ENCODE peak calls at places on chromosome 10, in eight cellular contexts. K is OCI-LY7; D is T-helper 1 cell; U is endothelial cell; Y is activated B cell treated with CpG ODN at 0.5 μM for 24 hours; B is central memory CD4-positive, alpha-beta T cell; T is stimulated activated CD4-positive, alpha-beta T cell treated with anti-CD3 and anti-CD28 coated beads, Interleukin-15, amount 100 ng/mL, for 48 hours; S is hepatocyte. N is an unnamed sample.

GRCh38 chr10:22230331-22230833 is 12.6 kb upstream of the EBLN1 start:
- DNase-seq in U (peak), B (peak), D (no peak), K (peak), Y (no peak), T (no peak), S (peak), N (no peak)

GRCh38 chr10:43820663-43821062 is 172.0 kb upstream of the ZNF32 start:
- DNase-seq in T (no peak), U (no peak), S (no peak), Y (no peak), B (no peak), K (no peak), D (no peak), N (no peak)

GRCh38 chr10:118041316-118041715 is 5.4 kb downstream of the RAB11FIP2 start:
- DNase-seq in B (no peak), K (no peak), U (no peak), T (no peak), S (no peak), Y (no peak), D (no peak), N (no peak)

GRCh38 chr10:121990015-121990677 is 1.2 kb downstream of the TACC2 start:
- DNase-seq in B (no peak), K (no peak), U (no peak), D (no peak), Y (no peak), T (no peak), S (no peak), N (no peak)

GRCh38 chr10:7186387-7187032 is 224.3 kb downstream of the SFMBT2 start:
- DNase-seq in D (no peak), T (no peak), S (no peak), U (no peak), Y (no peak), K (no peak), B (no peak), N (no peak)

GRCh38 chr10:33735463-33735862 is 401.0 kb upstream of the NRP1 start:
- DNase-seq in B (no peak), T (no peak), D (no peak), S (no peak), Y (no peak), U (no peak), K (no peak), N (no peak)

GRCh38 chr10:86178401-86179142 is 188.0 kb downstream of the GRID1 start:
- DNase-seq in S (peak), B (no peak), K (peak), U (peak), D (no peak), Y (no peak), T (no peak), N (no peak)

GRCh38 chr10:69898524-69898923 is 96.8 kb downstream of the COL13A1 start:
- DNase-seq in U (no peak), Y (no peak), D (no peak), K (no peak), T (no peak), B (no peak), S (peak), N (no peak)

GRCh38 chr10:86700851-86701617 is 32.7 kb downstream of the LDB3 start:
- DNase-seq in K (no peak), D (no peak), T (no peak), U (no peak), B (no peak), S (no peak), Y (no peak), N (no peak)

GRCh38 chr10:29257106-29257783 is 31.6 kb upstream of the LYZL1 start:
- DNase-seq in T (no peak), D (no peak), K (no peak), B (no peak), Y (no peak), U (no peak), S (peak), N (no peak)

GRCh38 chr10:94320285-94320914 is 42.3 kb downstream of the NOC3L start:
- DNase-seq in K (peak), S (peak), D (peak), T (peak), U (peak), Y (peak), B (peak), N (peak)

GRCh38 chr10:111999915-112000302 is 183.7 kb downstream of the GPAM start:
- DNase-seq in K (no peak), T (no peak), B (no peak), D (no peak), Y (no peak), U (peak), S (no peak), N (no peak)

GRCh38 chr10:50635286-50635685 is 11.5 kb upstream of the SGMS1 start:
- DNase-seq in B (no peak), U (no peak), D (no peak), Y (no peak), T (no peak), S (no peak), K (no peak), N (no peak)

GRCh38 chr10:21524526-21525366 is 736 bp downstream of the SKIDA1 start:
- DNase-seq in S (peak), U (peak), D (no peak), K (no peak), B (no peak), T (no peak), Y (no peak), N (peak)

GRCh38 chr10:61618388-61618961 is 44.3 kb upstream of the CABCOCO1 start:
- DNase-seq in Y (no peak), U (no peak), B (no peak), K (no peak), T (no peak), S (no peak), D (no peak), N (no peak)

GRCh38 chr10:96556003-96556402 is 30.8 kb downstream of the TM9SF3 start:
- DNase-seq in S (peak), D (no peak), K (peak), Y (no peak), B (no peak), U (no peak), T (no peak), N (no peak)

GRCh38 chr10:63466168-63466935 is 575 bp upstream of the JMJD1C start:
- DNase-seq in U (peak), T (peak), S (peak), B (no peak), D (no peak), Y (no peak), K (peak), N (peak)

GRCh38 chr10:113983552-113983951 is 60.1 kb upstream of the ADRB1 start:
- DNase-seq in T (no peak), D (no peak), B (peak), Y (no peak), U (no peak), K (peak), S (no peak), N (no peak)

GRCh38 chr10:71075066-71075758 is 137.2 kb upstream of the UNC5B start:
- DNase-seq in T (no peak), U (no peak), Y (peak), K (no peak), B (no peak), D (no peak), S (no peak), N (peak)

GRCh38 chr10:90306187-90306586 is 551.7 kb downstream of the HTR7 start:
- DNase-seq in U (no peak), Y (no peak), D (no peak), K (no peak), S (no peak), T (no peak), B (no peak), N (no peak)

GRCh38 chr10:14276200-14276599 is 54.5 kb downstream of the FRMD4A start:
- DNase-seq in D (no peak), K (no peak), B (no peak), U (no peak), Y (no peak), S (no peak), T (no peak), N (no peak)

GRCh38 chr10:103111031-103111917 is 81.8 kb downstream of the NT5C2 start:
- DNase-seq in U (no peak), K (no peak), Y (no peak), D (no peak), S (no peak), B (no peak), T (no peak), N (no peak)

GRCh38 chr10:120824864-120825263 is 26.3 kb upstream of the WDR11 start:
- DNase-seq in D (no peak), S (peak), Y (no peak), K (peak), B (no peak), T (no peak), U (peak), N (no peak)

GRCh38 chr10:69662173-69662685 is 32.2 kb downstream of the FAM241B start:
- DNase-seq in D (no peak), B (no peak), Y (no peak), T (no peak), U (no peak), K (no peak), S (no peak), N (no peak)

GRCh38 chr10:127433951-127434350 is 115.2 kb upstream of the NPS start:
- DNase-seq in B (no peak), T (no peak), D (no peak), Y (no peak), U (no peak), K (no peak), S (no peak), N (no peak)

GRCh38 chr10:79491171-79491835 is 21.0 kb upstream of the EIF5AL1 start:
- DNase-seq in B (no peak), S (no peak), T (no peak), Y (no peak), D (no peak), K (peak), U (no peak), N (no peak)

GRCh38 chr10:44024351-44025116 is 360.4 kb downstream of the CXCL12 start:
- DNase-seq in Y (no peak), B (no peak), S (no peak), U (no peak), T (no peak), K (no peak), D (no peak), N (no peak)

GRCh38 chr10:20888620-20889337 is 8.3 kb downstream of the NEBL start:
- DNase-seq in K (peak), S (no peak), B (no peak), Y (no peak), U (no peak), D (no peak), T (no peak), N (no peak)

N was measured in lower leg skin.